ENCODE peak calls at places on chromosomes 12 and 14, in five cellular contexts. F is left lung, N is GM23338, T is Calu3, X is sigmoid colon. I is an unnamed sample.
A peak's percentile ranks its signal among the peaks of the same experiment; 100 is the strongest.

GRCh38 chr14:78721756-78722455 is 551.7 kb downstream of the NRXN3 start:
- DNase-seq in F (no peak), X (no peak), T (no peak), N (no peak), I (no peak)

GRCh38 chr14:59213368-59214315 is 25.2 kb downstream of the DAAM1 start:
- DNase-seq in T (no peak), F (no peak), X (no peak), N (peak; percentile 23), I (no peak)

GRCh38 chr12:119328111-119328510 is 6.4 kb upstream of the CCDC60 start:
- DNase-seq in X (peak; percentile 69), T (peak; percentile 40), N (peak; percentile 79), F (no peak), I (no peak)

GRCh38 chr12:104058796-104059195 is 5.5 kb upstream of the HCFC2 start:
- DNase-seq in X (no peak), N (no peak), F (no peak), T (no peak), I (no peak)

GRCh38 chr12:76341436-76342030 is 6.7 kb downstream of the BBS10 start:
- DNase-seq in N (no peak), F (no peak), T (no peak), X (no peak), I (no peak)

GRCh38 chr14:99254391-99255009 is 17.5 kb downstream of the BCL11B start:
- DNase-seq in X (no peak), F (no peak), N (no peak), T (no peak), I (no peak)

GRCh38 chr12:48925218-48925871 is at the start of gene FKBP11:
- DNase-seq in N (peak; percentile 91), X (peak; percentile 81), T (peak; percentile 62), F (peak; percentile 66), I (no peak)

GRCh38 chr14:36462890-36463289 is 57.1 kb downstream of the NKX2-1 start:
- DNase-seq in N (no peak), X (no peak), F (no peak), T (no peak), I (no peak)

GRCh38 chr12:57166971-57167371 is 19.6 kb upstream of the LRP1-AS start:
- DNase-seq in F (no peak), T (peak; percentile 28), X (no peak), N (no peak), I (no peak)

GRCh38 chr12:49750027-49750977 is 8.9 kb downstream of the TMBIM6 start:
- DNase-seq in N (peak; percentile 49), X (no peak), F (no peak), T (no peak), I (peak; percentile 70)

GRCh38 chr14:83827383-83827782 is 1702.6 kb upstream of the FLRT2 start:
- DNase-seq in F (no peak), N (peak; percentile 18), X (no peak), T (no peak), I (no peak)

GRCh38 chr12:108305520-108305919 is 33.6 kb downstream of the CMKLR1 start:
- DNase-seq in T (peak; percentile 51), N (no peak), X (peak; percentile 97), F (peak; percentile 87), I (no peak)

GRCh38 chr14:73741386-73741875 is 27.2 kb upstream of the PNMA1 start:
- DNase-seq in T (peak; percentile 83), F (peak; percentile 84), X (peak; percentile 90), N (peak; percentile 71), I (peak; percentile 77)

GRCh38 chr14:34710006-34710405 is 4.4 kb downstream of the CFL2 start:
- DNase-seq in F (no peak), N (no peak), T (no peak), X (no peak), I (no peak)

GRCh38 chr12:111819191-111820158 is 22.6 kb upstream of the MAPKAPK5 start:
- DNase-seq in T (no peak), N (no peak), X (no peak), F (no peak), I (no peak)

GRCh38 chr14:102116361-102117180 is 23.1 kb upstream of the WDR20 start:
- DNase-seq in N (no peak), X (peak; percentile 57), F (no peak), T (no peak), I (no peak)

GRCh38 chr12:110304061-110304551 is 23.1 kb downstream of the ATP2A2 start:
- DNase-seq in F (no peak), T (no peak), X (no peak), N (no peak), I (no peak)

GRCh38 chr12:72075891-72076557 is 137.4 kb downstream of the TPH2 start:
- DNase-seq in X (no peak), F (no peak), T (no peak), N (peak; percentile 21), I (no peak)

GRCh38 chr14:74508844-74509428 is 15.4 kb downstream of the ISCA2 start:
- DNase-seq in F (peak; percentile 22), T (no peak), X (peak; percentile 63), N (no peak), I (peak; percentile 42)

GRCh38 chr12:55072093-55072492 is 52.3 kb downstream of the NEUROD4 start:
- DNase-seq in N (peak; percentile 78), X (no peak), T (peak; percentile 77), F (peak; percentile 49), I (peak; percentile 73)

GRCh38 chr12:53985358-53985899 is 483 bp downstream of the HOXC10 start:
- DNase-seq in X (no peak), N (no peak), F (no peak), T (no peak), I (no peak)

DNA sequence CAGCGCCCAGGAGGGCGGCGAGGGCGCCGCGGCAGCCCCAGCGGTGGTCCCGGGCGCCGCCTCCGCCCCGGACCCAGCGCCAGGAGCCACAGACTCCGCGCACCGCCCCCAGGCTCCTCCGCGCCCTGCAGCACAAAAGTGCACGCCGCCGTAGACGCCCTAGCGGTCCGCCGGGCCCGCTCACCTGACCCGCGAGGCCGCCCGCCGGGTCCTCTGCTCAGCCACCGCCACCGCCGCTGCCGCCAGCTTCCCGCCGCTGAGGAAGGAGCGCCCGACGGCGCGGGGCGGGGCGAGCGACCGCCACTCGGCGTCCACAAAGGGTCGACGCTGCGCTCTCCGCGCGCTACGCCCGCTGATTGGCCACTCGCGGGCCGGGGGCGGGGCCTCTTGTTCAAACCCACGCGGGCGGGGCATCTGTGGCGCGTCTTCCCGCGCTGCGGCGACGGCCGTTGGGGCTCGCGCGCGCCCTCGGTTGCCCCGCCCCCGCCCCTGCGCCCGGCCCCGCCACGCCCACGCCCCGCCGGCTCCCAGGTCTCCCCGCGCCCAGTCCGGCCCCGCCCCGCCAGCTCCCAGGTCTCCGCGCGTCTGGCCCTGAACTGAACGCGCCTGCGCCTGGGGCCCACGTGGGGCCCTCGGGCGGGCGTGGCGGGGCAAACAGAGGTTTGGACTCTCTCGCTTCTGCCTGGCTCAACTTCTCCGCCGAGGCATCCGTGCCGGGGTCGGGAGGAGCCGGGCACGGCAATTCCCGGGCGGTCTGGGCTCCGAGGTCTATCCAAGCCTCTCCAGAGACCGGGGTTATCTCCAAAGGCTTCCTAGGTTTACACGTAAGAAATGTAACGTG is at the start of gene CDCA4:
- DNase-seq in N (peak; percentile 98), T (peak; percentile 98), X (peak; percentile 98), F (peak; percentile 95), I (peak; percentile 96)
- TF ChIP-seq CTCF in N (no peak), T (no peak), X (no peak), F (no peak), I (no peak)

DNA sequence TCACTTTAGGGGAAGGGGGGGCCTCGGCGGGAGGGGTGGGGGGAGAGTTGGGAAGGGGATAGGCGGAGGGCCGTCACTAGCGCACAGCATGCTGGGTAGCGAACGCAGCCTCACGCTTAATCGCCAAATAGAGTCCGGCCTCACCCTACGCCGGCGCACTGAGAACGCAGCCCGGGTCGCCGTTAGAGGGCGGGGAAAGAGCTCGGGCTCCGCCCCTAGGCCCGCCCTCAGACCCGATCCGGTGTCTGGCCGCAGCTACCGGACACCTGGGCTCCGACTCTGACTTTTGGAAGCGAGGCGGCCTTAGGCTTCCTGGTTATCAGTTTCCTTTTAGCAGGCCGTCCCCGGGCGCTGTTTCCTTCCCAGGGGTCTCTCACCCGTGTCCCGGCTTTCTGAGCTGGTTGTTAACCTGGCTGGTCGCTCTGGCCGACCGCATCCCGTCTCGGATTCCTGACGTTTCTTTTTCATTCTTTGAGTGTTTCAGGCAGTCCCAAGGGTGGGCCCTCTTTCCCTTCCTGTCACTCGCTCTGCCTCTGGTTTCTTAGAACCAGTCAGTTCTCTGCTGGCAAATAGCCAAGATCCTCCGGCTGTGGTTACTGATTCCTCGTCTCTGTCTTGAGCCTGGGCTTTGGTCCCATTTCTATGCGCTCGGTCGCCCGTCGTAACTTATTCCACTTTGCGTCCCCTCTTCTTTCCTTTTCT is 367 bp upstream of the STRN3 start:
- DNase-seq in N (peak; percentile 97), X (peak; percentile 99), T (peak; percentile 97), F (peak; percentile 97), I (peak; percentile 94)
- TF ChIP-seq CTCF in N (no peak), X (no peak), T (no peak), F (no peak), I (no peak)

GRCh38 chr12:14111230-14111865 is 129.9 kb upstream of the GRIN2B start:
- DNase-seq in N (peak; percentile 83), T (peak; percentile 35), F (no peak), X (no peak), I (no peak)

GRCh38 chr12:14113031-14113430 is 131.6 kb upstream of the GRIN2B start:
- DNase-seq in T (no peak), N (no peak), F (no peak), X (no peak), I (no peak)

DNA sequence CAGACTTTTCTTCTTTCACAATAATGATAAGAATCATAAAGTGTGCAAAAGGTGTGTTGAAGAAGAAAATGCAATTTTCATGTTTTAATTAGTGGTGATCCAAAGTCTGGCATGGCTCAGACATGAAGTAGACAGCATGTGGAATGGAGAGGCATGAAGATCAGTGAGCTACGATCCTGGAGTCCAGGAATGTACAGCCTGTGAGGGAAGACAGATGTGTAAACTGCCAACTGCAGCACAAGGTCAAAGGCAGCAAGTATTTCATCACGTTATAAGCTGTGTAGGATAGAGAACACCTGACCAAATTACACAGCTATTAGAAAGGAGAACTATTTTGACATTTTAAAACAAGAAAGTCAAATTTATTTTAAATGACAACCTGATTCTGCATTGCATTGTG is 127.3 kb upstream of the GRIN2B start:
- DNase-seq in N (no peak), T (no peak), X (no peak), F (no peak), I (no peak)
- TF ChIP-seq CTCF in N (no peak), T (no peak), X (no peak), F (no peak), I (no peak)

GRCh38 chr14:100374270-100374669 is 51.1 kb downstream of the SLC25A47 start:
- DNase-seq in N (no peak), T (no peak), F (no peak), X (no peak), I (no peak)

GRCh38 chr14:100374891-100375272 is 51.7 kb downstream of the SLC25A47 start:
- DNase-seq in F (no peak), X (no peak), T (no peak), N (no peak), I (peak; percentile 79)

GRCh38 chr14:100375273-100375962 is 52.3 kb downstream of the SLC25A47 start:
- DNase-seq in N (peak; percentile 66), X (peak; percentile 87), T (peak; percentile 76), F (peak; percentile 85), I (peak; percentile 96)

GRCh38 chr14:100375963-100376735 is 53.0 kb downstream of the SLC25A47 start:
- DNase-seq in T (peak; percentile 95), F (peak; percentile 93), N (peak; percentile 96), X (peak; percentile 97), I (peak; percentile 96)

DNA sequence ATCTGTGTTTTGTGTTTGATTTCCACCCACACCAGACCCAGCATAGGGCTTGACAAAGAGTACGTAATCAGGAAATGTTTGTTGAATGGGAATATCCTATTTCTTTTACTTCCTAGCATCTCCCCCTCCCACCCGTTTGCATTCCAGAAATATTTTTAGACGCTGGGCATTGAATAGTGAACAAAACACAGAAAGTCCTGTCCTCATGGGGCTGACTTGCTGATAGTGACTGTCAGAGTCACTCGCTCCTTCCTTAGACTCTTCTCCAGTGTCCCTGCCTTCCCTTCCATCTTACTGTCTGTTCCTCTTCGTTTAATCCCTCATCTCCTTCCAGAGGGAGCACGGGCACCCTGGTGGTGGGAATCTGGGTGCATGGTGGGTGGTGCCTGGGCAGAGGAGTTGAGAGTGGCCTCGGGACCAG is 53.6 kb downstream of the SLC25A47 start:
- DNase-seq in F (no peak), T (peak; percentile 53), X (no peak), N (peak; percentile 51), I (peak; percentile 37)
- TF ChIP-seq CTCF in F (no peak), T (no peak), X (no peak), N (peak; percentile 30), I (no peak)